ENCODE peak calls at places on chromosomes 12 and 14, in eight cellular contexts. B, W, U, Y, Q, O, L and G are unnamed samples.

GRCh38 chr12:64256166-64256800 is 34.2 kb upstream of the KICS2 start:
- DNase-seq in B (peak), W (no peak), U (peak), Y (peak), Q (peak), O (peak), L (no peak), G (peak)

GRCh38 chr12:13345722-13346121 is 149.2 kb downstream of the EMP1 start:
- DNase-seq in B (no peak), W (no peak), U (no peak), Y (no peak), Q (no peak), O (no peak), L (no peak), G (no peak)

GRCh38 chr12:113769322-113769721 is 196.8 kb downstream of the RBM19 start:
- DNase-seq in B (no peak), W (no peak), U (no peak), Y (no peak), Q (no peak), O (no peak), L (no peak), G (no peak)

GRCh38 chr12:68497112-68497511 is 113.6 kb upstream of the RAP1B start:
- DNase-seq in B (no peak), W (no peak), U (no peak), Y (no peak), Q (peak), O (no peak), L (no peak), G (peak)

GRCh38 chr12:120978296-120979219 is at the start of gene HNF1A:
- DNase-seq in B (no peak), W (peak), U (no peak), Y (no peak), Q (no peak), O (no peak), L (no peak), G (no peak)

GRCh38 chr14:22471545-22472121 is 117.4 kb downstream of the DAD1 start:
- DNase-seq in B (peak), W (peak), U (peak), Y (no peak), Q (no peak), O (peak), L (no peak), G (no peak)

GRCh38 chr14:22599349-22599748 is 1.2 kb downstream of the ABHD4 start:
- DNase-seq in B (no peak), W (no peak), U (no peak), Y (no peak), Q (no peak), O (no peak), L (no peak), G (no peak)

GRCh38 chr12:54292083-54292930 is 8.5 kb downstream of the NFE2 start:
- DNase-seq in B (no peak), W (no peak), U (no peak), Y (no peak), Q (no peak), O (no peak), L (no peak), G (no peak)

GRCh38 chr12:124316257-124316656 is 21.4 kb downstream of the RFLNA start:
- DNase-seq in B (no peak), W (no peak), U (no peak), Y (no peak), Q (no peak), O (no peak), L (no peak), G (no peak)

GRCh38 chr14:68235011-68235410 is 415.4 kb downstream of the RAD51B start:
- DNase-seq in B (no peak), W (no peak), U (no peak), Y (no peak), Q (no peak), O (peak), L (no peak), G (no peak)

DNA sequence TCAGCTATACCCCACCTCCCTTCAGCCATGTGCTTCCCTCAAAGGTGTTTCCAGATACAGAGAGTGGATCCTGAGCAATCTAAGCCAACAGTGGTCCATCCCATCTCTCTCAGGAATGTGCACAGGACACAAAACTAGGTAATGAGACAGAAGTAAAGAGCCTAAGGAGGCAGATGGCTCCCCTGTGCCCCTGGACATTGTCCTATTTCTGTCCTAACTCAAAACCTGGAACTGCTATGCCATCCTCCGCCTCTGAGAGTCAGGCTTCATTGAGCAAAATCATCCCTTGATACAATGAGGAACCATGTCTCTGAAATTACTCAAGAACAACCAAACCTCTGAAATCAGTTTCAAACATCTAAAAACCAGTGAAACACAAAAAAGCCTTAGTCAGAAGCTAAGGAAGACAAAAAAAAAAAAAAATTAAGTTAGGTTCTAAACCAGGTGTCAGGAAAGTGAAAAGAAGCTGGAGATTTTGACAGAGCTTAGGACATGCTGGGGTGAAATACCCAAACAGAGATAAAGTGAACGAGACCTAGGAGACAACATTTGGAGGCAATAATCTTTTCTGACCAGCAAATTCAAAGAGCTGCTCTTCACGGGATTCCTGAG is 200.3 kb upstream of the PLEKHG7 start:
- DNase-seq in B (no peak), W (no peak), U (peak), Y (no peak), Q (peak), O (peak), L (no peak), G (peak)
- TF ChIP-seq CTCF in B (no peak), W (peak), U (no peak), Y (no peak), Q (peak), O (no peak), L (peak), G (peak)

GRCh38 chr14:55245657-55246268 is 25.5 kb upstream of the FBXO34 start:
- DNase-seq in B (peak), W (peak), U (peak), Y (peak), Q (peak), O (peak), L (no peak), G (peak)
- TF ChIP-seq CTCF in B (peak), W (peak), U (peak), Y (peak), Q (peak), O (peak), L (peak), G (peak)

GRCh38 chr14:38404616-38405015 is 148.7 kb upstream of the CLEC14A start:
- DNase-seq in B (peak), W (no peak), U (no peak), Y (peak), Q (no peak), O (peak), L (no peak), G (no peak)

GRCh38 chr14:38404100-38404541 is 148.2 kb upstream of the CLEC14A start:
- DNase-seq in B (peak), W (no peak), U (peak), Y (peak), Q (no peak), O (peak), L (no peak), G (no peak)

GRCh38 chr14:38409081-38409705 is 153.3 kb upstream of the CLEC14A start:
- DNase-seq in B (peak), W (no peak), U (no peak), Y (no peak), Q (no peak), O (no peak), L (no peak), G (no peak)

GRCh38 chr14:38400751-38401150 is 144.9 kb upstream of the CLEC14A start:
- DNase-seq in B (no peak), W (no peak), U (no peak), Y (no peak), Q (no peak), O (no peak), L (no peak), G (no peak)

GRCh38 chr14:38405851-38406630 is 150.1 kb upstream of the CLEC14A start:
- DNase-seq in B (peak), W (no peak), U (no peak), Y (peak), Q (no peak), O (peak), L (no peak), G (no peak)
- TF ChIP-seq CTCF in B (peak), W (no peak), U (no peak), Y (peak), Q (no peak), O (no peak), L (no peak), G (no peak)

DNA sequence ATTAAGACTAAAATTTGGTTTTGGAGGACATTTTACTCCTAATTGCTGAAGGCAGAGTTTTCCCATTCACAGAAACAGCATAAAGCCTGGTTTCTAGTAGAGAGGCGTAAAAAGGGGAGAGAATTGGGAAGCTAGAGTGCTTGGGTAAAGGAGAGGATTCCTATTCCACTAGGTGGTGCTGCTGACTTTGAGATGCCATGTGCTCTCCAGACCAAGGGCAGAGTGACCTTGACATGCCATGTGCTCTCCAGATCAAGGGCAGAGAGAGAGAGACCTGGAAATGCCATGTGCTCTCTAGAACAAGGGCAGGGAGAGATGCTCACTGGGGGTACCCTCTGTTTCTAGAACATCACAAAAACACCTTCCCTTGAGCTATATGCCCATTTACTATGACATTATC is 176.2 kb upstream of the PDZRN4 start:
- DNase-seq in B (no peak), W (no peak), U (no peak), Y (no peak), Q (no peak), O (no peak), L (no peak), G (no peak)
- TF ChIP-seq CTCF in B (no peak), W (no peak), U (no peak), Y (no peak), Q (no peak), O (no peak), L (no peak), G (no peak)

GRCh38 chr14:25943329-25943728 is 654.5 kb downstream of the NOVA1 start:
- DNase-seq in B (no peak), W (no peak), U (no peak), Y (no peak), Q (no peak), O (no peak), L (no peak), G (no peak)
- TF ChIP-seq CTCF in B (no peak), W (no peak), U (no peak), Y (no peak), Q (no peak), O (no peak), L (no peak), G (no peak)

DNA sequence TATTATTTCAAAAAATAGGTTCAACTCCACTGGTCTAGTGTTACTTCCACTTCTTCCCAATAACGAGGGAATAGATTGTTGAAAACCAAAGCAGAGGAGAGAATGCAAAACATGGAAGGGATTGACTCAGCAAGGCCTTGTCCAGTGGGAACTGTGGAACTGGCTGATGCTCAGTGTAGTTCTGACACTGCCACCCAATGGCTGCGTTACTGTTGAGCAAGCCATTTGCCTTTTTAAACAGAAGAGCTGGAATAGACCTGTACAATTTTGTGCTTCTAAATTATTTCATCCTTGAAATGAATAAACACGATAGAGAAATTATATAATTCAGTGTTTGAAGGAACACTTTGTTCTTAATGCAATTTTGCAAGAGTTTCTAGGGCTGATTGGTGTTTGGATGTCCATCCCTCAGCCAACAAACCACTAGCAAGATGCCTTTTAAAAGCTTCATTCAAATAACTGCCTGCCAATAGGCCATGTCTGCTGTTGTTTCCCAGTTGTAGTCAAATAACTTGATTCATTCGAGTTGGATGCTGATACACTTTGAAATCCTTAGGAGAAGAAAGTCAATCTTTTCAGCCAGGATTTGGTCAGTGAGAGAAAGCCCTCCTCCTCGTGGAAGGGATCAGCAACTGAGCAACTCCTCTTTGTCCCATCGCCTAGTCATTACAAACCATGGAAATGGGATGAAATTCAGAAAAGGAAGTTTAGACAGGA is 7.2 kb upstream of the MGP start:
- DNase-seq in B (peak), W (peak), U (peak), Y (no peak), Q (no peak), O (peak), L (peak), G (no peak)
- TF ChIP-seq CTCF in B (no peak), W (no peak), U (no peak), Y (no peak), Q (no peak), O (peak), L (no peak), G (no peak)

DNA sequence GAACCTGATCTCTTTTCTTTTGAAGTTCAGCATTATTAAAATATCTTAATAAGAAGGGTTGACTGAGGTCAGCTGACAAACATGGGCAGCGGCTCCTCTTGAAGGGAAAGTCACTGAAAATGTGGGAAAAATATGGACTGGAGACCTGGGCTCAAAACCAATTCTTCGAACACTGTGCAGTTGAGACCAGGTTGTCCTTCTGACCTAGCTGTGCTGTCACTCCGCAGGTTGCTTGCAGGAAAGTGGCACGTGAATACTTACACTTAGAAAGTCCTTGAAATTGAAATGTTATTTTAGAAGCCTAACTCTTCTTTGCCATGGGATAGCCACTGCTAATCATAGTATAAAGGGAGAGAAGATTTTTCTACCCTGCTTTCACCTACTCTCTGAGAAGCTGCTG is 140.9 kb downstream of the RASSF9 start:
- DNase-seq in B (no peak), W (no peak), U (no peak), Y (no peak), Q (no peak), O (no peak), L (no peak), G (no peak)
- TF ChIP-seq CTCF in B (no peak), W (no peak), U (no peak), Y (no peak), Q (no peak), O (no peak), L (no peak), G (no peak)

GRCh38 chr14:60184597-60185555 is 19.7 kb upstream of the DHRS7 start:
- DNase-seq in B (peak), W (no peak), U (peak), Y (no peak), Q (no peak), O (no peak), L (no peak), G (no peak)
- TF ChIP-seq CTCF in B (no peak), W (no peak), U (no peak), Y (no peak), Q (no peak), O (peak), L (no peak), G (no peak)

DNA sequence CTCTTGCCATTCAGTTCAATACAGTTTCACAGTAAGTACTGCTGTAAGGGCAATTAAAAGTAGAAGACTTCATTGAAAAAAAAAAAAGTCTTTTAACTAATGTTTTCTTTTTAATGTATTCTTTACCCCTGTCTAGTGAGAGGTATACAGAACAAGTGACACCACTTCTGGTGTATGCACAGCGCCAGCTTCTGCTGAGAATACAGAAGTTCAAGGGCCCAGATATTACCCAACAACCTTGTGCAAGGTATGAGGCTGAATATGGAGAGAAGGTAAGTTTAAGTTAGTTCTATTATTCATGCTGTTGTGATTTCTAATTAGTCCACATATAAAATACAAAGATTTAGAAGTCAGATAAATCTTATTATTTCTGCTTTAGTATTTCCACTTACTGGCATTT is 168.7 kb downstream of the CFAP54 start:
- DNase-seq in B (no peak), W (no peak), U (peak), Y (no peak), Q (no peak), O (no peak), L (no peak), G (no peak)
- TF ChIP-seq CTCF in B (no peak), W (no peak), U (no peak), Y (no peak), Q (no peak), O (no peak), L (no peak), G (no peak)